ENCODE peak calls at places on chromosomes 16 and 17, in four cellular contexts. One of them, this sample, is unnamed. For H3K36me3, the result is how much of the 10 kb centered on the place peaks cover.

GRCh38 chr17:63571632-63572310 is 21.5 kb downstream of the DCAF7 start:
- DNase-seq in IMR-90: peak
- DNase-seq in lung: no peak
- DNase-seq in heart left ventricle: no peak
- DNase-seq in this sample: no peak

GRCh38 chr17:39705786-39706348 is 6.0 kb downstream of the ERBB2 start:
- DNase-seq in heart left ventricle: peak
- DNase-seq in IMR-90: no peak
- DNase-seq in lung: peak
- DNase-seq in this sample: peak

GRCh38 chr16:75593825-75594820 is 27.9 kb downstream of the GABARAPL2 start:
- DNase-seq in heart left ventricle: no peak
- DNase-seq in IMR-90: peak
- DNase-seq in lung: no peak
- DNase-seq in this sample: no peak

GRCh38 chr17:27206447-27206846 is 87.5 kb upstream of the WSB1 start:
- DNase-seq in lung: no peak
- DNase-seq in IMR-90: no peak
- DNase-seq in heart left ventricle: no peak
- DNase-seq in this sample: no peak

GRCh38 chr17:9865585-9865984 is 39.5 kb downstream of the RCVRN start:
- DNase-seq in heart left ventricle: no peak
- DNase-seq in IMR-90: no peak
- DNase-seq in lung: no peak
- DNase-seq in this sample: no peak

GRCh38 chr16:3047387-3047720 is 993 bp downstream of the MMP25 start:
- DNase-seq in lung: no peak
- DNase-seq in heart left ventricle: no peak
- DNase-seq in IMR-90: no peak
- DNase-seq in this sample: no peak

GRCh38 chr17:39652635-39653315 is 12.4 kb upstream of the TCAP start:
- DNase-seq in lung: no peak
- DNase-seq in heart left ventricle: no peak
- DNase-seq in IMR-90: no peak
- DNase-seq in this sample: no peak

GRCh38 chr17:57868007-57868774 is 18.3 kb upstream of the MRPS23 start:
- DNase-seq in lung: peak
- DNase-seq in IMR-90: peak
- DNase-seq in heart left ventricle: peak
- DNase-seq in this sample: peak

GRCh38 chr16:23448392-23448791 is 4.6 kb downstream of the COG7 start:
- DNase-seq in heart left ventricle: no peak
- DNase-seq in lung: no peak
- DNase-seq in IMR-90: peak
- DNase-seq in this sample: no peak

GRCh38 chr17:11925271-11926021 is 71.8 kb downstream of the ZNF18 start:
- DNase-seq in IMR-90: no peak
- DNase-seq in heart left ventricle: peak
- DNase-seq in lung: no peak
- DNase-seq in this sample: no peak

GRCh38 chr17:28193241-28193640 is 125.8 kb upstream of the TMEM97 start:
- DNase-seq in lung: peak
- DNase-seq in IMR-90: no peak
- DNase-seq in heart left ventricle: peak
- DNase-seq in this sample: no peak

GRCh38 chr17:66322764-66323163 is 20.4 kb downstream of the PRKCA start:
- DNase-seq in heart left ventricle: no peak
- DNase-seq in lung: no peak
- DNase-seq in IMR-90: no peak
- DNase-seq in this sample: no peak

GRCh38 chr16:64841071-64841470 is 280.8 kb downstream of the CDH11 start:
- DNase-seq in heart left ventricle: no peak
- DNase-seq in lung: no peak
- DNase-seq in IMR-90: peak
- DNase-seq in this sample: no peak

GRCh38 chr17:39104657-39105056 is 46.8 kb downstream of the PLXDC1 start:
- DNase-seq in lung: no peak
- DNase-seq in heart left ventricle: no peak
- DNase-seq in IMR-90: no peak
- DNase-seq in this sample: no peak

GRCh38 chr17:48052956-48053757 is 5.0 kb downstream of the NFE2L1 start:
- DNase-seq in heart left ventricle: peak
- DNase-seq in IMR-90: peak
- DNase-seq in lung: no peak
- DNase-seq in this sample: peak

GRCh38 chr17:48053758-48054237 is 5.6 kb downstream of the NFE2L1 start:
- DNase-seq in IMR-90: no peak
- DNase-seq in heart left ventricle: no peak
- DNase-seq in lung: no peak
- DNase-seq in this sample: no peak

GRCh38 chr17:48048321-48049140 is at the start of gene NFE2L1:
- DNase-seq in heart left ventricle: peak
- DNase-seq in IMR-90: peak
- DNase-seq in lung: peak
- DNase-seq in this sample: peak

GRCh38 chr17:48051706-48052486 is 3.7 kb downstream of the NFE2L1 start:
- DNase-seq in heart left ventricle: peak
- DNase-seq in IMR-90: peak
- DNase-seq in lung: no peak
- DNase-seq in this sample: no peak

DNA sequence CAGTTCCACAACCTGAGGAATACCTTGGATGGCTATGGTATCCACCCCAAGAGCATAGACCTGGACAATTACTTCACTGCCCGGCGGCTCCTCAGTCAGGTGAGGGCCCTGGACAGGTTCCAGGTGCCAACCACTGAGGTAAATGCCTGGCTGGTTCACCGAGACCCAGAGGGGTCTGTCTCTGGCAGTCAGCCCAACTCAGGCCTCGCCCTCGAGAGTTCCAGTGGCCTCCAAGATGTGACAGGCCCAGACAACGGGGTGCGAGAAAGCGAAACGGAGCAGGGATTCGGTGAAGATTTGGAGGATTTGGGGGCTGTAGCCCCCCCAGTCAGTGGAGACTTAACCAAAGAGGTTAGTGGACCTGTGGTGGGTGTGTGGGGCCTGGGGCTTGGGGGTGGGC is 3.1 kb downstream of the NFE2L1 start:
- DNase-seq in heart left ventricle: peak
- DNase-seq in lung: no peak
- DNase-seq in IMR-90: no peak
- DNase-seq in this sample: peak
- H3K36me3 ChIP-seq in heart left ventricle: under half
- H3K36me3 ChIP-seq in lung: under half
- H3K36me3 ChIP-seq in IMR-90: under half
- H3K36me3 ChIP-seq in this sample: under half

GRCh38 chr17:3559270-3559645 is 1.6 kb upstream of the TRPV3 start:
- DNase-seq in lung: no peak
- DNase-seq in IMR-90: no peak
- DNase-seq in heart left ventricle: no peak
- DNase-seq in this sample: peak

GRCh38 chr17:3556905-3557767 is 476 bp downstream of the TRPV3 start:
- DNase-seq in heart left ventricle: no peak
- DNase-seq in IMR-90: no peak
- DNase-seq in lung: no peak
- DNase-seq in this sample: no peak

GRCh38 chr17:3558603-3559269 is 1.1 kb upstream of the TRPV3 start:
- DNase-seq in IMR-90: peak
- DNase-seq in heart left ventricle: no peak
- DNase-seq in lung: no peak
- DNase-seq in this sample: peak

GRCh38 chr17:3556239-3556904 is 1.2 kb downstream of the TRPV3 start:
- DNase-seq in IMR-90: no peak
- DNase-seq in lung: no peak
- DNase-seq in heart left ventricle: no peak
- DNase-seq in this sample: peak

GRCh38 chr17:3557768-3558583 is at the start of gene TRPV3:
- DNase-seq in lung: peak
- DNase-seq in heart left ventricle: no peak
- DNase-seq in IMR-90: no peak
- DNase-seq in this sample: peak
- H3K27ac ChIP-seq in lung: no peak
- H3K27ac ChIP-seq in heart left ventricle: no peak
- H3K27ac ChIP-seq in IMR-90: no peak
- H3K27ac ChIP-seq in this sample: no peak

DNA sequence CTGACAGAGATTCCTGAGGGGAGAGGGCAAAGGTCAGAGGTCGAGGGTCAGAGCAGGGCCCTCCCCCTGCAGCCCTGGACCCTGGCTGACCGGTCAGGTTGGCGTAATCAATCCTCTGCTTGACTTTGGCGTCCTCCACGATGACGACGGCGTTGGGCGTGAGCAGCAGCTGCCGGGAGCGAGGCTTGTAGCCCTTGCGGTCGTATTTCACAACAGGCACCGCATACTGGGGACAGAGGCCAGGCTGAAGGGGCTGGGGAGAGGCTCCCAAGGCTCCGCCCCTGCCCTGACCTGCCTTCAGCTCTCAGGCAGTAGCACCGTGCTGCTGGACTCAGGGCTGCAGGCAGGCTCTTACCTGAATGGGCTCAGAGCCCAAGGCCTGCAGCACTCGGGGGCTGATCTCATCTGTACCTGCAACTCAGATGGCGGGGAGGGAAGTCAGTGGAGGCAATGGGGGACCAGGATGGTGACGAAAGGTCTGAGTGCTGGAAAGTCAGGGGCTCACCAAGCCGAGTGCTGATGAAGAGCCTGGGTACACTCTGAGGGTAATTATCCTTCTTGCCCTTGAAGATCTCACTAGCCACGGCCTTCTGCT is 12.0 kb upstream of the CRK start:
- DNase-seq in heart left ventricle: no peak
- DNase-seq in lung: peak
- DNase-seq in IMR-90: no peak
- DNase-seq in this sample: peak
- H3K36me3 ChIP-seq in heart left ventricle: half or more
- H3K36me3 ChIP-seq in lung: half or more
- H3K36me3 ChIP-seq in IMR-90: half or more
- H3K36me3 ChIP-seq in this sample: under half

GRCh38 chr17:72587773-72588511 is 467.1 kb downstream of the SOX9 start:
- DNase-seq in IMR-90: peak
- DNase-seq in heart left ventricle: no peak
- DNase-seq in lung: no peak
- DNase-seq in this sample: no peak
- H3K27ac ChIP-seq in IMR-90: peak
- H3K27ac ChIP-seq in heart left ventricle: no peak
- H3K27ac ChIP-seq in lung: peak
- H3K27ac ChIP-seq in this sample: no peak

GRCh38 chr16:24966031-24966430 is 49.1 kb downstream of the ARHGAP17 start:
- DNase-seq in lung: no peak
- DNase-seq in IMR-90: no peak
- DNase-seq in heart left ventricle: no peak
- DNase-seq in this sample: no peak
- H3K36me3 ChIP-seq in lung: under half
- H3K36me3 ChIP-seq in IMR-90: half or more
- H3K36me3 ChIP-seq in heart left ventricle: half or more
- H3K36me3 ChIP-seq in this sample: under half

GRCh38 chr17:79979201-79979840 is 56.4 kb downstream of the TBC1D16 start:
- DNase-seq in lung: no peak
- DNase-seq in IMR-90: no peak
- DNase-seq in heart left ventricle: no peak
- DNase-seq in this sample: peak
- H3K27ac ChIP-seq in lung: no peak
- H3K27ac ChIP-seq in IMR-90: no peak
- H3K27ac ChIP-seq in heart left ventricle: no peak
- H3K27ac ChIP-seq in this sample: peak

GRCh38 chr16:8568231-8568617 is 22.1 kb downstream of the TMEM114 start:
- DNase-seq in lung: no peak
- DNase-seq in heart left ventricle: no peak
- DNase-seq in IMR-90: peak
- DNase-seq in this sample: no peak

GRCh38 chr16:8564934-8565345 is 25.4 kb downstream of the TMEM114 start:
- DNase-seq in IMR-90: no peak
- DNase-seq in lung: no peak
- DNase-seq in heart left ventricle: no peak
- DNase-seq in this sample: no peak

GRCh38 chr16:8569650-8570338 is 20.5 kb downstream of the TMEM114 start:
- DNase-seq in lung: no peak
- DNase-seq in heart left ventricle: no peak
- DNase-seq in IMR-90: no peak
- DNase-seq in this sample: peak

GRCh38 chr16:8565498-8565897 is 24.8 kb downstream of the TMEM114 start:
- DNase-seq in lung: no peak
- DNase-seq in heart left ventricle: no peak
- DNase-seq in IMR-90: no peak
- DNase-seq in this sample: no peak

DNA sequence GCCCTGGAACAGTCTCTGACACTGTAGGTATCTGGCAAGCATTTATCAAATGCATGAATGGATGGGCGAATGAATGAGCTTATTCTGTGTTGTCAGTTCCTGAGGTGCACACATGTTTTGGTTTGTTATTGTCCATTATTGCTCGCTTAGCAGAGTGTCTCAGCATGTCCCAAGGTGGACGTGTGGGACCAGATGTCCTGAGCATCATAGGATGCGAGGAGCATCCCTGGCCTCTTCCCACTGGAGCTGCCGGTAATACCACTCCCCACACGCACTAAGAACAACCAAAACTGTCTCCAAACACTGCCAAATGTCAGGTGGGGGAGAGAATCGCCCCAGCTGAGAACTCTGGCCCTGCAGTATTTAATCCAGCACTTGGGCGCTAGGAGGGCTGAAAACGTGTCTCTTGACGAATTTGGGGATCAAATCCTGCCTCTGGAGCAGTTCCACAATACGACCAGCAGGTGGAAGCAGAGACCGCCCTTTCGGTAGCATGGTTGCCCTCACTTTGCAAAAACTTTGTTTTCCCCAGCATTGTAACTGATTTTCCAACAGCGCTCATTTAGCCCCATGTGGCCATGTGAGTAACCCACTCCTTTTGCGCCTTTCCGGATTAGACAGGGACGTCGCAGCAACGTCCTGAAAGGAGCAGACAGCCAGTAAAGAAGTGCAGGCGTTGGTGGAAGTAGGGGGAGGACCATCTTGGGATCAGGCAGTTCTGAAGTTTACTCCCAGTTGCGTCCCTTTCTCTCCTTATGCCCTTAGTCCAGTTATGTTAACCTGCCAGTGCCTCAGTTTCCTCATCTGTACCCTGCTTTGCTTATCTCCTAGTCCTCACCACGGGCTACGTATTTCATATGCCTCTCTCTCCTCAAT is 22.7 kb downstream of the TMEM114 start:
- DNase-seq in IMR-90: peak
- DNase-seq in lung: peak
- DNase-seq in heart left ventricle: peak
- DNase-seq in this sample: no peak
- H3K36me3 ChIP-seq in IMR-90: under half
- H3K36me3 ChIP-seq in lung: under half
- H3K36me3 ChIP-seq in heart left ventricle: under half
- H3K36me3 ChIP-seq in this sample: under half

GRCh38 chr17:37713624-37714023 is 31.2 kb downstream of the HNF1B start:
- DNase-seq in IMR-90: no peak
- DNase-seq in heart left ventricle: no peak
- DNase-seq in lung: peak
- DNase-seq in this sample: no peak

GRCh38 chr17:37711113-37711512 is 33.7 kb downstream of the HNF1B start:
- DNase-seq in heart left ventricle: no peak
- DNase-seq in lung: no peak
- DNase-seq in IMR-90: no peak
- DNase-seq in this sample: no peak

GRCh38 chr17:37710344-37710886 is 34.4 kb downstream of the HNF1B start:
- DNase-seq in IMR-90: peak
- DNase-seq in lung: peak
- DNase-seq in heart left ventricle: no peak
- DNase-seq in this sample: peak

GRCh38 chr17:37714897-37715296 is 30.0 kb downstream of the HNF1B start:
- DNase-seq in lung: no peak
- DNase-seq in heart left ventricle: no peak
- DNase-seq in IMR-90: peak
- DNase-seq in this sample: no peak

GRCh38 chr17:37713028-37713431 is 31.8 kb downstream of the HNF1B start:
- DNase-seq in heart left ventricle: no peak
- DNase-seq in IMR-90: no peak
- DNase-seq in lung: no peak
- DNase-seq in this sample: no peak
- H3K27ac ChIP-seq in heart left ventricle: no peak
- H3K27ac ChIP-seq in IMR-90: no peak
- H3K27ac ChIP-seq in lung: peak
- H3K27ac ChIP-seq in this sample: no peak